ENCODE peak calls at places on chromosome 11, in six cellular contexts. M is small intestine, B is AG20443, E is endothelial cell, O is T follicular helper cell, S is NCI-H1930. H is an unnamed sample.

GRCh38 chr11:123202155-123202714 is 7.2 kb upstream of the CLMP start:
- DNase-seq in M (no peak), B (no peak), E (no peak), O (no peak), S (no peak), H (peak; percentile 63)

GRCh38 chr11:96090711-96091110 is 166.8 kb upstream of the MTMR2 start:
- DNase-seq in M (no peak), B (peak; percentile 74), E (no peak), O (no peak), S (no peak), H (no peak)

GRCh38 chr11:66002648-66003225 is 434 bp downstream of the BANF1 start:
- DNase-seq in M (no peak), B (peak; percentile 84), E (peak; percentile 29), O (no peak), S (no peak), H (no peak)

GRCh38 chr11:67439321-67440228 is 2.1 kb upstream of the PTPRCAP start:
- DNase-seq in M (peak; percentile 32), B (peak; percentile 61), E (no peak), O (no peak), S (peak; percentile 2), H (no peak)

GRCh38 chr11:120334894-120335462 is 1.2 kb upstream of the ARHGEF12 start:
- DNase-seq in M (peak; percentile 87), B (peak; percentile 54), E (peak; percentile 70), O (peak; percentile 33), S (peak; percentile 57), H (peak; percentile 84)

GRCh38 chr11:20030472-20030871 is 129.8 kb downstream of the DBX1 start:
- DNase-seq in M (no peak), B (no peak), E (no peak), O (no peak), S (no peak), H (no peak)

GRCh38 chr11:69648679-69649575 is 8.0 kb downstream of the CCND1 start:
- DNase-seq in M (no peak), B (no peak), E (no peak), O (no peak), S (no peak), H (no peak)

GRCh38 chr11:3164540-3165151 is 464 bp downstream of the OSBPL5 start:
- DNase-seq in M (no peak), B (peak; percentile 49), E (no peak), O (no peak), S (no peak), H (no peak)

GRCh38 chr11:12157241-12157661 is 46.9 kb downstream of the MICAL2 start:
- DNase-seq in M (no peak), B (peak; percentile 85), E (no peak), O (no peak), S (no peak), H (no peak)

GRCh38 chr11:79189604-79190003 is 251.2 kb downstream of the TENM4 start:
- DNase-seq in M (no peak), B (no peak), E (no peak), O (no peak), S (no peak), H (no peak)

GRCh38 chr11:116578971-116579687 is 193.7 kb downstream of the BUD13 start:
- DNase-seq in M (no peak), B (no peak), E (no peak), O (no peak), S (no peak), H (no peak)

GRCh38 chr11:75233688-75234295 is 6.8 kb upstream of the TPBGL start:
- DNase-seq in M (peak; percentile 15), B (peak; percentile 67), E (peak; percentile 77), O (no peak), S (no peak), H (no peak)